ENCODE peak calls at places on chromosomes 1 and 21, in nine cellular contexts. N, X, H, F, R, M, D, K and B are unnamed samples.

GRCh38 chr1:43524804-43525203 is 5.9 kb upstream of the PTPRF start:
- DNase-seq in N (no peak), X (no peak), H (peak; percentile 68), F (no peak), R (no peak), M (no peak), D (no peak), K (no peak), B (no peak)

GRCh38 chr1:68725353-68725752 is 228.5 kb upstream of the DEPDC1 start:
- DNase-seq in N (no peak), X (no peak), H (no peak), F (no peak), R (no peak), M (no peak), D (peak; percentile 82), K (peak; percentile 65), B (no peak)

GRCh38 chr1:234656981-234657651 is 47.1 kb upstream of the IRF2BP2 start:
- DNase-seq in N (no peak), X (no peak), H (peak; percentile 64), F (peak; percentile 24), R (no peak), M (peak; percentile 86), D (no peak), K (no peak), B (no peak)

GRCh38 chr1:23422313-23422877 is 2.2 kb downstream of the TCEA3 start:
- DNase-seq in N (no peak), X (no peak), H (peak; percentile 96), F (no peak), R (no peak), M (peak; percentile 79), D (peak; percentile 93), K (no peak), B (no peak)

GRCh38 chr1:194833111-194833510 is 1646.7 kb upstream of the B3GALT2 start:
- DNase-seq in N (no peak), X (no peak), H (no peak), F (no peak), R (no peak), M (no peak), D (no peak), K (no peak), B (no peak)

GRCh38 chr1:153520818-153521476 is 14.8 kb downstream of the S100A6 start:
- DNase-seq in N (no peak), X (no peak), H (peak; percentile 19), F (no peak), R (no peak), M (no peak), D (no peak), K (no peak), B (no peak)

GRCh38 chr1:173424786-173425407 is 52.2 kb upstream of the PRDX6 start:
- DNase-seq in N (no peak), X (no peak), H (peak; percentile 47), F (no peak), R (no peak), M (no peak), D (no peak), K (no peak), B (no peak)

GRCh38 chr1:53800621-53801020 is 37.5 kb downstream of the NDC1 start:
- DNase-seq in N (no peak), X (no peak), H (no peak), F (no peak), R (no peak), M (no peak), D (no peak), K (no peak), B (no peak)

GRCh38 chr1:165896277-165896676 is 68.9 kb downstream of the UCK2 start:
- DNase-seq in N (no peak), X (no peak), H (no peak), F (no peak), R (no peak), M (peak; percentile 85), D (no peak), K (no peak), B (no peak)

GRCh38 chr1:119116725-119117124 is 23.7 kb downstream of the WARS2 start:
- DNase-seq in N (no peak), X (no peak), H (peak; percentile 21), F (no peak), R (no peak), M (no peak), D (peak; percentile 34), K (no peak), B (no peak)

GRCh38 chr21:28963831-28964230 is 28.8 kb downstream of the LTN1 start:
- DNase-seq in N (no peak), X (no peak), H (no peak), F (no peak), R (no peak), M (no peak), D (no peak), K (no peak), B (no peak)

GRCh38 chr1:58576727-58577675 is at the start of gene TACSTD2:
- DNase-seq in N (no peak), X (no peak), H (peak; percentile 58), F (no peak), R (peak; percentile 33), M (no peak), D (peak; percentile 66), K (no peak), B (no peak)

GRCh38 chr1:88961081-88961480 is 31.3 kb downstream of the KYAT3 start:
- DNase-seq in N (no peak), X (no peak), H (no peak), F (no peak), R (no peak), M (no peak), D (no peak), K (no peak), B (no peak)